ENCODE peak calls at places on chromosome 13, in eight cellular contexts. Z, V, X, Q, N, F, R and O are unnamed samples. For H3K9me3, the result is how much of the 10 kb centered on the place peaks cover.

GRCh38 chr13:110528371-110528770 is 33.2 kb downstream of the RAB20 start:
- DNase-seq in F (no peak), Z (no peak), R (peak), X (peak), N (no peak), V (no peak), Q (no peak), O (peak)

GRCh38 chr13:89393758-89394157 is 1722.6 kb downstream of the SLITRK5 start:
- DNase-seq in V (no peak), X (no peak), R (no peak), N (no peak), Z (no peak), Q (no peak), F (no peak), O (no peak)

GRCh38 chr13:29959621-29960020 is 109.2 kb upstream of the UBL3 start:
- DNase-seq in Q (no peak), Z (no peak), R (no peak), X (no peak), V (no peak), F (no peak), N (no peak), O (no peak)

GRCh38 chr13:20840590-20840989 is 62.0 kb downstream of the XPO4 start:
- DNase-seq in F (no peak), V (no peak), X (no peak), N (no peak), Z (no peak), R (no peak), Q (no peak), O (no peak)

GRCh38 chr13:105847532-105848295 is 687.7 kb downstream of the EFNB2 start:
- DNase-seq in Z (no peak), Q (peak), R (no peak), V (no peak), X (no peak), F (no peak), N (no peak), O (no peak)

GRCh38 chr13:20231839-20232555 is at the start of gene GJB6:
- DNase-seq in R (no peak), X (no peak), Q (no peak), Z (no peak), V (no peak), F (peak), N (no peak), O (no peak)

GRCh38 chr13:49620170-49620621 is 8.1 kb upstream of the ARL11 start:
- DNase-seq in N (no peak), Q (no peak), V (no peak), F (no peak), Z (no peak), X (no peak), R (no peak), O (no peak)

GRCh38 chr13:110109910-110110309 is 197.0 kb downstream of the COL4A1 start:
- DNase-seq in F (no peak), V (peak), Z (no peak), N (peak), Q (no peak), R (peak), X (peak), O (peak)

GRCh38 chr13:40343550-40344269 is 322.7 kb downstream of the FOXO1 start:
- DNase-seq in F (no peak), R (no peak), N (no peak), V (no peak), Z (no peak), Q (no peak), X (no peak), O (no peak)

GRCh38 chr13:98842858-98843481 is 90.5 kb upstream of the SLC15A1 start:
- DNase-seq in F (peak), X (peak), V (peak), Z (peak), Q (peak), N (peak), R (peak), O (peak)

GRCh38 chr13:103022328-103022727 is 43.9 kb downstream of the SLC10A2 start:
- DNase-seq in F (no peak), R (no peak), N (no peak), X (no peak), Q (peak), V (no peak), Z (no peak), O (no peak)

GRCh38 chr13:27599845-27600553 is 20.3 kb downstream of the LNX2 start:
- DNase-seq in X (no peak), N (no peak), R (no peak), Z (no peak), Q (peak), V (no peak), F (no peak), O (no peak)

GRCh38 chr13:43141685-43142084 is 118.3 kb downstream of the DNAJC15 start:
- DNase-seq in R (no peak), X (no peak), Z (no peak), N (no peak), V (no peak), F (no peak), Q (no peak), O (no peak)

GRCh38 chr13:39767791-39768564 is 112.5 kb downstream of the COG6 start:
- DNase-seq in V (peak), N (no peak), X (no peak), Q (no peak), Z (no peak), R (no peak), F (no peak), O (no peak)

GRCh38 chr13:108437496-108437895 is 168.0 kb downstream of the TNFSF13B start:
- DNase-seq in N (no peak), F (no peak), R (no peak), Z (no peak), V (no peak), X (no peak), Q (peak), O (no peak)

GRCh38 chr13:18232994-18233782 is 948.4 kb downstream of the TUBA3C start:
- DNase-seq in R (no peak), Q (no peak), V (no peak), X (no peak), Z (no peak), N (no peak), F (no peak), O (no peak)

GRCh38 chr13:18235172-18235571 is 946.5 kb downstream of the TUBA3C start:
- DNase-seq in X (no peak), Z (no peak), V (no peak), Q (no peak), N (no peak), F (no peak), R (no peak), O (no peak)

GRCh38 chr13:18232298-18232993 is 949.2 kb downstream of the TUBA3C start:
- DNase-seq in Z (no peak), F (no peak), X (no peak), Q (no peak), N (no peak), R (no peak), V (no peak), O (no peak)

GRCh38 chr13:18235756-18236527 is 945.7 kb downstream of the TUBA3C start:
- DNase-seq in F (no peak), N (no peak), R (no peak), V (no peak), X (no peak), Z (no peak), Q (no peak), O (no peak)

GRCh38 chr13:18233783-18234299 is 947.8 kb downstream of the TUBA3C start:
- DNase-seq in F (no peak), X (no peak), V (no peak), R (no peak), Z (no peak), N (no peak), Q (no peak), O (no peak)
- H3K9me3 ChIP-seq in F (under half), X (under half), V (under half), R (under half), Z (under half), N (under half), Q (under half), O (under half)

DNA sequence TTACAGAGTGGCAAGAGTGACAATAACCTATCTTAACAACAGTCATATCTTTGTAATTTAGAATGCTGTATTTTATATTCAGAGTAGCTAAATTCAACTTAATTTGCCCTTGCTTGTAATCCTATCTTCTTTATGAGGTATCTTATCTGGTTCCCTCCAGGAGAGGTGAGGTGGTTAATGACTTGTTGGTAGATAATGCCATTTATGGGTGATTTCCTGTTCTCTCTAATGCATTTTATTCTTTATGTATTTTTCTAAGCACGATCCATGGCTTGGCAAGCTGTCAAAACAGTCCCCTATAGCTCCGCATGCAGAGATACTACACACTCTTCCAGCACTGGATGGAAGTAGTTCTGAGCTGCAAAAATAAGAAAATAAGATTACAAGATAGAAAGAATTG is 267.9 kb downstream of the LMO7 start:
- DNase-seq in X (no peak), R (no peak), Z (no peak), N (no peak), F (no peak), V (no peak), Q (no peak), O (no peak)
- H3K4me3 ChIP-seq in X (no peak), R (no peak), Z (no peak), N (no peak), F (no peak), V (no peak), Q (no peak), O (no peak)

GRCh38 chr13:19123502-19123901 is 58.1 kb downstream of the TUBA3C start:
- DNase-seq in R (no peak), Z (no peak), V (no peak), X (no peak), F (no peak), N (no peak), Q (no peak), O (no peak)

GRCh38 chr13:19117913-19118739 is 63.5 kb downstream of the TUBA3C start:
- DNase-seq in Q (no peak), R (no peak), Z (no peak), V (no peak), X (no peak), F (no peak), N (no peak), O (no peak)
- H3K9me3 ChIP-seq in Q (under half), R (under half), Z (under half), V (under half), X (under half), F (under half), N (under half), O (under half)

DNA sequence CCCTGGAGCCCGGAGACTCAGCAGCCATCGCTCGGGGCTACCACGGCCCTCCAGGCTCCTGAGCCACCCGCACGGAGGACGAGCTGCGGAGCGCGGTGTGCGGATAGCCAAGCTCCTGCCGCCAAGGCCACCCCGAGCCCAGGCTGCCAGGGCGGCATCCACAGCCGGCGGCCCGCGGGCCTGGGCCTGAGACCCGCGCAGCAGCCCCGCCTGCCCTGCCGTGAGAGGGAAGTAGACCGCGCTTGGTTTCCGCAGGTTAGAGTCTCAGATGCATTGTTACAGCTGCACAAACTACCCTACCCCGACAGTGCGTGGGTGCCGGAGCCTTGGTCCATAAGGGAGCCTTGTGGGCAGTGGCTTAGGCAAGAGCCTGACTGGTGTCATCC is 253.8 kb upstream of the SGCG start:
- DNase-seq in N (no peak), V (no peak), Q (no peak), F (no peak), X (no peak), Z (no peak), R (no peak), O (no peak)
- H3K4me3 ChIP-seq in N (peak), V (peak), Q (no peak), F (no peak), X (peak), Z (peak), R (peak), O (peak)